ENCODE peak calls at places on chromosomes 11 and 22, in five cellular contexts. R, O, G, X and V are unnamed samples. For H3K9me3, the result is how much of the 10 kb centered on the place peaks cover.

GRCh38 chr11:121889931-121890330 is 226.1 kb downstream of the BLID start:
- DNase-seq in R (no peak), O (no peak), G (no peak), X (no peak), V (no peak)

GRCh38 chr11:82680252-82680651 is 53.4 kb downstream of the FAM181B start:
- DNase-seq in R (no peak), O (no peak), G (peak), X (no peak), V (no peak)

GRCh38 chr22:19759459-19759993 is 1.1 kb upstream of the TBX1 start:
- DNase-seq in R (no peak), O (no peak), G (no peak), X (no peak), V (no peak)

GRCh38 chr11:67160872-67161783 is 42.1 kb downstream of the KDM2A start:
- DNase-seq in R (no peak), O (no peak), G (no peak), X (no peak), V (no peak)

GRCh38 chr11:96014234-96014633 is 90.3 kb upstream of the MTMR2 start:
- DNase-seq in R (no peak), O (peak), G (no peak), X (no peak), V (no peak)

GRCh38 chr11:130217133-130217631 is 57.6 kb downstream of the ST14 start:
- DNase-seq in R (no peak), O (no peak), G (no peak), X (no peak), V (no peak)

GRCh38 chr22:44131989-44132685 is 48.6 kb upstream of the PARVG start:
- DNase-seq in R (no peak), O (no peak), G (no peak), X (no peak), V (no peak)

GRCh38 chr22:45585437-45585755 is 82.7 kb downstream of the FBLN1 start:
- DNase-seq in R (peak), O (no peak), G (no peak), X (no peak), V (no peak)

GRCh38 chr11:441418-442274 is at the start of gene ANO9:
- DNase-seq in R (no peak), O (peak), G (peak), X (no peak), V (peak)

GRCh38 chr22:42682113-42682851 is 33.1 kb upstream of the CYB5R3 start:
- DNase-seq in R (no peak), O (no peak), G (no peak), X (no peak), V (no peak)

GRCh38 chr22:48226026-48227013 is 1463.9 kb downstream of the TBC1D22A start:
- DNase-seq in R (no peak), O (no peak), G (no peak), X (no peak), V (no peak)

GRCh38 chr22:48223488-48224190 is 1461.2 kb downstream of the TBC1D22A start:
- DNase-seq in R (no peak), O (no peak), G (no peak), X (no peak), V (no peak)

GRCh38 chr22:48227341-48228018 is 1465.0 kb downstream of the TBC1D22A start:
- DNase-seq in R (no peak), O (no peak), G (no peak), X (no peak), V (no peak)

GRCh38 chr22:48222742-48223487 is 1460.5 kb downstream of the TBC1D22A start:
- DNase-seq in R (no peak), O (no peak), G (no peak), X (no peak), V (no peak)

DNA sequence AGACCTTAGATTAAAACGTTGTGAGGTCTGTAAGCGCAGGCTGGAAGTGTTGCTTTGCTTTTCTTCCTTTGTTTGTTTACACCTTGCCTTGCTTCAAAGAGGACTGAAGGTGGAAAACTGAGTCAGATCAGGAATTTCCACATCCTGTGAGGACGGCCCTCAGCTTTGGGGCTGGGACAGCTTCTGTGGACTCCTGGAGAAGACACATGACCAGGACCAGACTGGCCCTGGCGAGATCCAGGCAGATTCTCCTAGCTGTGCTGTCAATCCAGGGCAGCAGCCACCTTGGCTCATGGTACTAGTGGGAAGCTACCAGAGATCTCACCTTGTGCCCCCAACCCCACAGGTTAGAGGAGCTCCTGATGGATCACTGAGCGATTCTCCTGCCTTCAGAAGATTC is 1461.9 kb downstream of the TBC1D22A start:
- DNase-seq in R (no peak), O (no peak), G (no peak), X (no peak), V (no peak)
- H3K9me3 ChIP-seq in R (under half), O (under half), G (under half), X (half or more), V (under half)

GRCh38 chr22:49305966-49306631 is 521.6 kb downstream of the BRD1 start:
- DNase-seq in R (peak), O (no peak), G (no peak), X (no peak), V (no peak)

GRCh38 chr22:49306632-49306975 is 521.1 kb downstream of the BRD1 start:
- DNase-seq in R (no peak), O (no peak), G (no peak), X (no peak), V (no peak)

GRCh38 chr22:49307071-49307830 is 520.4 kb downstream of the BRD1 start:
- DNase-seq in R (no peak), O (no peak), G (no peak), X (no peak), V (no peak)

GRCh38 chr22:49303781-49304461 is 523.8 kb downstream of the BRD1 start:
- DNase-seq in R (peak), O (no peak), G (no peak), X (no peak), V (no peak)

DNA sequence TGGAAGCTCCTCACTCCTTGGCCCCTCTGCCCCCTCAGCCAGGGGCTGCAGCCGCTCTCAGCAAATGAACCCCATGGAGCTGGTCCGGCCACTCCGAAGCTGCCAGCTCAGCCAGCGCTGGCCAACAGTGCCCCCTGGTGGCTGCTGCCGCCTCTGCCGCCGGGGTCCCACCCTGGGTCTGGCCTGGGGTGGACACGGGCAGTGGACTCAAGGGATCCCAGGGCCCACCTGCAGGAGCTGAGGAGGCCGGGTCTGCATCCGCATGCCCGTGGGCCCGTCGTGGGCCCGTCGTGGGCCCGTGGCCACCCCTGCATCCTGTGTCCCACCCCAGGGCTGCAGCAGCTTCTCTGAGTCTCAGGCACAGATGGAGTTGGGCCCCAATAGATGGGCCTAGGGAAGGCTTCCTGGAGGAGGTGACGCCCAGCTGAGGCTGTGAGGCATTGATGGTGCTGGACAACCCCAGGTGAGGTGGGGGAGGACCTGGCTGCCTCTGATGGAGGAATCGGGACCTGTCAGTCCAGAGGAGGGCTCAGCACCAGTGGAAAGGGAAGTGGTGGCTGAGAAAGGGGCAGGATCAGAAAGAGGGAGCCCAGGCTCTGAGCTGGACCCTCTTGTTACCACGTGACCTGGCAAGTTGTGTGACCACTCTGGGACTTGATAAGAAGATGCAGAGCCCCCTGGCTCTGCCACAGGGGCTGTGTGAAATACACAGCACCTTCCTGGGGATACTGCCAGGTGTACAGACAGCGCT is 522.3 kb downstream of the BRD1 start:
- DNase-seq in R (peak), O (no peak), G (peak), X (no peak), V (peak)
- H3K9me3 ChIP-seq in R (under half), O (under half), G (under half), X (half or more), V (under half)

DNA sequence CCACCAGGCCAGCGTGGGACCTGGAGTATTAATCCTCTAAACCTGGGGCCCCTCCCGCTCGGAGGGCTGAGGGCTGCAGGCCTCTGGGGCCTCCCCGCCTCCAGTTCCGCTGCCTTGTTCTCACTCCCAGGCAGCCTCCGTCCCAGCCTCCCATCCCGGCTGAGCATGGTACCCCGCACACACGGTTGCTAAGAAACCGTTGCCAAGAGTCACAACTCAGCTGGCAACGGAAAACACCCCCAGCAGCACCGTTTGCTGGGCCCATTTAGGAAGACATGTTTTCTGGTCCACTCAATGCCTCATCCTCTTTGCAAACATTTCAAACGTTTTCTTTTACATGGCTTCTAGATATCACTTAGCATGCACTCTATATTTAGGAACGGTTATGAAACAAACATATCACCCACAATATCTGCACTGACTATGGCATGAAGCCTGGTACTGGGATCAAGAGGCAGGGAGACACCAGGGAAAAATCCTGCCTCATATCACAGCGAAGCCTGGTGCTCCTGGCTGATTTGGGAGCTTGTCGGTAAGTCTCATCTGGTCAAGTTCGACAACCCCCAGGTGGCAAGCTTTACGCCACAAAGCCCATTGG is 227.7 kb downstream of the CTTN start:
- DNase-seq in R (no peak), O (no peak), G (no peak), X (no peak), V (no peak)
- H3K9me3 ChIP-seq in R (under half), O (under half), G (under half), X (half or more), V (under half)

DNA sequence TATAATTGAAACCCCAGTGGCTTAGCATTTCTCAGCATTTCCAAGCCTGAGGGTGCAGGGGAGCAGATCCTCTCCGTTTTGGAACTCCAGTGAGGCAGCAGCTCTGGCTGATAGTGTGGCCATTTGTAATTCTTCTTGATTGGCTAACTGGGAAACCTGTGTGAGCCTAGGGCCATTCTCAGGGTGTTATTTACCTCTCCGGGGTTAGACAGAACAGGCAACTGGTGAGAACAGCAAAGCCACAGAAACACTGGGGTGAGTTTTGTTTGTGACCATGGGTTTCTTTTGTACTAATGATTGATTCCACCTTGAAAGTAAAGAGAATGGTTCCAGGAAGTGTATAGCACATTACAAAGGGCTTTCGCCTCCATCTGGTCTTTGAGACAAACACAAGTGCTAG is 2.4 kb upstream of the OR4X2 start:
- DNase-seq in R (no peak), O (no peak), G (no peak), X (no peak), V (no peak)
- H3K9me3 ChIP-seq in R (under half), O (under half), G (under half), X (under half), V (under half)

DNA sequence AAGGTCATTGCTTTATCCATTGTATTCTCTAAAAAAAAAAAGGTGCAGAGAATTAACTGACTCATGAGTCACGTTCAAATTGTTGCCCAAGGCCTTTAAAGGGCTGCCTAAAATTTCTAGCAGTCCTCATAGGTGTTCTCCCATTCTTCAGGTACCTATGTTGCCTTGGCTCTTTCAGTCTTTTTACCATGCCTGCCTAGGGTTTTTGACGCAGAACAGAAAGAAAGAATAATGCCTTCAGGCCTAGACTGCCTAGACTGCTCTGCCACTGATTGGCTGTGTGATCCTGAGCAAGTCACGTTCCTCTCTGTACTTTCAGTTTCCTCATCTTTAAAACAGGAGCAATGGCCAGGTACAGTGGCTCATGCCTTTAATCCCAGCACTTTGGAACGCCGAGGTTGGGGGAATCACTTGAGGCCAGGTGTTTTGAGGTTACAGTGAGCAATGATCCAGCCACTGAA is 21.5 kb downstream of the CTSC start:
- DNase-seq in R (no peak), O (no peak), G (no peak), X (no peak), V (no peak)
- H3K9me3 ChIP-seq in R (under half), O (under half), G (under half), X (under half), V (under half)

GRCh38 chr11:132626446-132626845 is 905.9 kb downstream of the OPCML start:
- DNase-seq in R (no peak), O (no peak), G (no peak), X (no peak), V (no peak)
- H3K9me3 ChIP-seq in R (under half), O (under half), G (under half), X (under half), V (under half)

GRCh38 chr11:17375547-17375946 is 12.9 kb downstream of the KCNJ11 start:
- DNase-seq in R (no peak), O (no peak), G (no peak), X (no peak), V (no peak)

GRCh38 chr11:17378655-17379054 is 9.8 kb downstream of the KCNJ11 start:
- DNase-seq in R (no peak), O (no peak), G (no peak), X (no peak), V (no peak)

GRCh38 chr11:17379383-17380180 is 8.9 kb downstream of the KCNJ11 start:
- DNase-seq in R (no peak), O (no peak), G (no peak), X (no peak), V (no peak)

GRCh38 chr11:17381156-17381555 is 7.3 kb downstream of the KCNJ11 start:
- DNase-seq in R (no peak), O (no peak), G (no peak), X (no peak), V (no peak)

GRCh38 chr11:17376493-17376892 is 12.0 kb downstream of the KCNJ11 start:
- DNase-seq in R (no peak), O (no peak), G (no peak), X (no peak), V (no peak)
- H3K9me3 ChIP-seq in R (under half), O (under half), G (under half), X (under half), V (under half)